ENCODE peak calls at places on chromosome 5, in four cellular contexts. J, Q, U and S are unnamed samples.

GRCh38 chr5:71892641-71893340 is 173.7 kb downstream of the CARTPT start:
- DNase-seq in J (no peak), Q (no peak), U (no peak), S (no peak)

GRCh38 chr5:85868070-85868469 is 749.7 kb upstream of the COX7C start:
- DNase-seq in J (no peak), Q (no peak), U (no peak), S (no peak)

GRCh38 chr5:77628840-77629552 is 9.5 kb downstream of the OTP start:
- DNase-seq in J (no peak), Q (no peak), U (no peak), S (no peak)

GRCh38 chr5:149635394-149635793 is 54.1 kb downstream of the ARHGEF37 start:
- DNase-seq in J (no peak), Q (no peak), U (peak; percentile 90), S (peak; percentile 74)

GRCh38 chr5:56314536-56314935 is 81.4 kb upstream of the ANKRD55 start:
- DNase-seq in J (peak; percentile 63), Q (no peak), U (no peak), S (no peak)

GRCh38 chr5:123035320-123035949 is 1.1 kb downstream of the PPIC start:
- DNase-seq in J (peak; percentile 53), Q (peak; percentile 36), U (no peak), S (peak; percentile 27)

GRCh38 chr5:134451618-134452505 is 40.2 kb upstream of the CDKN2AIPNL start:
- DNase-seq in J (no peak), Q (peak; percentile 70), U (no peak), S (peak; percentile 86)

GRCh38 chr5:178277346-178277745 is 44.7 kb upstream of the PHYKPL start:
- DNase-seq in J (no peak), Q (no peak), U (no peak), S (no peak)

GRCh38 chr5:39015743-39016586 is 58.2 kb downstream of the RICTOR start:
- DNase-seq in J (no peak), Q (no peak), U (no peak), S (peak; percentile 90)

GRCh38 chr5:147193123-147193522 is 41.7 kb upstream of the STK32A start:
- DNase-seq in J (no peak), Q (no peak), U (no peak), S (no peak)

GRCh38 chr5:72892846-72893245 is 63.0 kb upstream of the FCHO2 start:
- DNase-seq in J (no peak), Q (no peak), U (no peak), S (no peak)
- H3K9me1 ChIP-seq in J (no peaks in the 10 kb centered on the region), Q (no peaks in the 10 kb centered on the region), U (no peaks in the 10 kb centered on the region), S (peaks cover 3% of the 10 kb centered on the region)

DNA sequence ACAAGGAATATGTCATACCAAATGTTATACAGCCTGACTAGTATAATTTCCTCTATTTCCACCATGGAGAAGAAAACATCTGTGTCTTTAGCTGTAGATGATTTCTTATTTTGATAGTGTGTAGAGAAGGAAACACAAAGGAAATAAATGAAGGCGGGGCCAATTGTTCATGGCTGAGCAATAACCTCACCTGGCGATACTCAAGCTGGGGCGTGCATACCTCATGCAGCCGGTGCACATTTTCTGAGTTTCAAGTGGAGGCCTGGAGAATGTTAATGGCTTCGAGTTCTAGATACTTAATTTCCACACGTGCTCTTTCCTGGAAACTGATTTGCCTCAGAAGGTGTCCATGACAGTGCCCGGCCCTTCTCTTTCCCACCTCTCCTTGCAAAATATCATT is 127.4 kb upstream of the TAF11L2 start:
- DNase-seq in J (no peak), Q (no peak), U (peak; percentile 30), S (no peak)
- H3K9me1 ChIP-seq in J (no peaks in the 10 kb centered on the region), Q (no peaks in the 10 kb centered on the region), U (no peaks in the 10 kb centered on the region), S (peaks cover 11% of the 10 kb centered on the region)

GRCh38 chr5:116465411-116465810 is 109.2 kb downstream of the SEMA6A start:
- DNase-seq in J (no peak), Q (no peak), U (no peak), S (no peak)
- H3K9me1 ChIP-seq in J (no peaks in the 10 kb centered on the region), Q (no peaks in the 10 kb centered on the region), U (no peaks in the 10 kb centered on the region), S (no peaks in the 10 kb centered on the region)

DNA sequence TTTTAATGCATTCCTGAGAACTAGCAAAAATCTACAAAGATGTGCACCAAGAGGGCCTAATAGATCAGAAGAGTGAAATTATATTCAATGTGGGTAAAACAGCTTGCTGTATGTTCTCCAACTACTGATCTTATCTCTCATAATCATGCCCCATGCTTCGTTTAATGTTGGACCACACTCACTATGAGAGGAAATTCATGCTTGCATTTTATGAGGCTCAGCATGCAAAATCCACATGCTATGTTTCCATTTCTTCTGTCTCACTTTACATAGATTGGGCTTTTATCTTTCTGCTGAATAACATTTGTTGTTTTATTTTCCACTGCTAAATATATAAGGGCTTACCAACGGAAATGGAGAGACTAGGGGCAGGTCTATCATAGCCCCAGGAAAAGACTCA is 474.2 kb downstream of the EFNA5 start:
- DNase-seq in J (no peak), Q (no peak), U (no peak), S (no peak)
- H3K9me1 ChIP-seq in J (no peaks in the 10 kb centered on the region), Q (no peaks in the 10 kb centered on the region), U (no peaks in the 10 kb centered on the region), S (no peaks in the 10 kb centered on the region)

GRCh38 chr5:58974601-58975000 is 391.7 kb downstream of the RAB3C start:
- DNase-seq in J (no peak), Q (no peak), U (no peak), S (no peak)
- H3K9me1 ChIP-seq in J (no peaks in the 10 kb centered on the region), Q (no peaks in the 10 kb centered on the region), U (no peaks in the 10 kb centered on the region), S (no peaks in the 10 kb centered on the region)

GRCh38 chr5:37214550-37214949 is 34.6 kb downstream of the CPLANE1 start:
- DNase-seq in J (no peak), Q (no peak), U (no peak), S (no peak)

GRCh38 chr5:37222181-37222580 is 27.0 kb downstream of the CPLANE1 start:
- DNase-seq in J (no peak), Q (no peak), U (no peak), S (no peak)

GRCh38 chr5:37212096-37212495 is 37.1 kb downstream of the CPLANE1 start:
- DNase-seq in J (no peak), Q (no peak), U (no peak), S (no peak)

GRCh38 chr5:37217976-37218375 is 31.2 kb downstream of the CPLANE1 start:
- DNase-seq in J (no peak), Q (no peak), U (no peak), S (no peak)
- H3K9me1 ChIP-seq in J (no peaks in the 10 kb centered on the region), Q (no peaks in the 10 kb centered on the region), U (no peaks in the 10 kb centered on the region), S (no peaks in the 10 kb centered on the region)

DNA sequence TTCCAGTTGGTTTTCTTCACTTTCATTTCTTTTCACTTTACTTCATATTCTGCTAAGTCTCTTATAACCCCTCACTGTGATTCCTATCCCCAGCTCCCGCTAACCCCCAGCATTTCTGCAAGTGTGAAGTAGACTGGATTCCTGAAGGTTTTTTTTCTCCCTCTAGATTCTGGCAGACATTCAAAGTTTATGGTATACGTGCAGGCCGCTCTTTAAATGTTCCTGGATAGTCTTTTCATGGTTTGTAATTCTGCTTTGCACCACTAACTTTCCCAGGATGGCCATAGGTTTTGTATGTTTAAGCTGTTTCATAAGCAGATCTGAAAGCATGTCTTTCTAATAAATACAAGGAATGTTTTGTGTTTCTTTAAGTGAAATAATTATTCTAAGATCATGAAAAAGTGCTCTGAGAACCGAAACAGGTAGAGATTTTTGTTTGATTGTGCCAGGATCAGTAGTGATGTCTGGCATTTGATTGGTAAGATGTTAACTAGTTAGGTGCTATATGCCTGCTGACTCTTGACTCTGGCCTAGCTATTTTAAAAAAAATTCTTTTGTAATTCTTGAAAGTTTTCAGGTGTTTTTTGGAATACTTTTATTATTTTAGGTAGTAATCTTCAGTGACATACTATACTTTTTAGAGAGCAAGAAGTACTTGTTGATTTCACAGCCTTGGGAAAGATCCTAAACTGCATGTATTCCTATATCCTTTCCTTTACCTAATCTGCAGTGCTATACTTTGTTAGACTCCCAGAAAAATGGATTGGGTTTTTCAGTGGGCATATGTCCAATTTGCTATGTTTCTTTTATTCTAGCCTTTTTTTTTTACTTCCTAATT is 29.7 kb downstream of the CNOT6 start:
- DNase-seq in J (no peak), Q (peak; percentile 12), U (no peak), S (peak; percentile 36)
- H3K9me1 ChIP-seq in J (peaks cover 4% of the 10 kb centered on the region), Q (no peaks in the 10 kb centered on the region), U (no peaks in the 10 kb centered on the region), S (peaks cover 7% of the 10 kb centered on the region)

DNA sequence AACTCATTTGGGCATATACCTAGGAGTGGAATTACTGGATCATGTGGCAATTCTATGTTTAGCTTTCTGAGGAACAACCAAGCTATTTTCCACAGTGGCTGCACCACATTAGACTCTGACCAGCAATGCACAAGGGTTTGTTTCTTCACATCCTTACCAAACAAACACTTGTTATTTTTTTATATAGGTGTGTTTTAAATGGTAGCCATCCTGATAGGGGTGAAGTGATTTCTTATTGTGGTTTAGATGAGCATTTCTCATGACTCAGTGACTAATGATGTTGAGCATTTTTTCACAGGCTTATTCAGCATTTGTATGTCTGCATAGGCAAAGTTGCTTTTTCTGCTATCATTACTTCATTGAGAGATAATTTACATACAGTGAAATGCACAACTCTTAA is 36.0 kb downstream of the ANKRD33B start:
- DNase-seq in J (no peak), Q (no peak), U (peak; percentile 35), S (peak; percentile 78)
- H3K9me1 ChIP-seq in J (no peaks in the 10 kb centered on the region), Q (no peaks in the 10 kb centered on the region), U (peaks cover 2% of the 10 kb centered on the region), S (peaks cover 23% of the 10 kb centered on the region)

GRCh38 chr5:148353634-148354033 is 18.3 kb downstream of the SPINK9 start:
- DNase-seq in J (no peak), Q (no peak), U (no peak), S (no peak)
- H3K9me1 ChIP-seq in J (no peaks in the 10 kb centered on the region), Q (no peaks in the 10 kb centered on the region), U (no peaks in the 10 kb centered on the region), S (no peaks in the 10 kb centered on the region)

GRCh38 chr5:54743581-54743980 is 226.0 kb downstream of the SNX18 start:
- DNase-seq in J (no peak), Q (no peak), U (no peak), S (no peak)
- H3K9me1 ChIP-seq in J (no peaks in the 10 kb centered on the region), Q (no peaks in the 10 kb centered on the region), U (no peaks in the 10 kb centered on the region), S (peaks cover 40% of the 10 kb centered on the region)